ENCODE peak calls at places on chromosomes 3 and 15, in seven cellular contexts. One of them, this sample, is unnamed.
A peak's percentile ranks its signal among the peaks of the same experiment; 100 is the strongest.

GRCh38 chr3:32384938-32385337 is 6.7 kb upstream of the CMTM7 start:
- DNase-seq in activated T-cell treated with anti-CD3 and anti-CD28 coated beads for 1 hour: no peak
- DNase-seq in stimulated activated CD8-positive, alpha-beta memory T cell treated with anti-CD3 and anti-CD28 coated beads, Interleukin-7, amount 100 ng/mL, for 24 hours: no peak
- DNase-seq in A172: no peak
- DNase-seq in SW480: no peak
- DNase-seq in ELR: no peak
- DNase-seq in stimulated activated naive CD8-positive, alpha-beta T cell treated with anti-CD3 and anti-CD28 coated beads, Interleukin-15, Interleukin-2, amounts not matched to agents 100 U/mL and 50 U/mL, for 24 hours: no peak
- DNase-seq in this sample: no peak

GRCh38 chr15:81752149-81752942 is 293.5 kb downstream of the MEX3B start:
- DNase-seq in SW480: peak; percentile 46
- DNase-seq in ELR: no peak
- DNase-seq in A172: no peak
- DNase-seq in stimulated activated CD8-positive, alpha-beta memory T cell treated with anti-CD3 and anti-CD28 coated beads, Interleukin-7, amount 100 ng/mL, for 24 hours: no peak
- DNase-seq in activated T-cell treated with anti-CD3 and anti-CD28 coated beads for 1 hour: no peak
- DNase-seq in stimulated activated naive CD8-positive, alpha-beta T cell treated with anti-CD3 and anti-CD28 coated beads, Interleukin-15, Interleukin-2, amounts not matched to agents 100 U/mL and 50 U/mL, for 24 hours: no peak
- DNase-seq in this sample: no peak

GRCh38 chr15:29736745-29737023 is 85.6 kb downstream of the TJP1 start:
- DNase-seq in stimulated activated CD8-positive, alpha-beta memory T cell treated with anti-CD3 and anti-CD28 coated beads, Interleukin-7, amount 100 ng/mL, for 24 hours: no peak
- DNase-seq in A172: peak; percentile 90
- DNase-seq in stimulated activated naive CD8-positive, alpha-beta T cell treated with anti-CD3 and anti-CD28 coated beads, Interleukin-15, Interleukin-2, amounts not matched to agents 100 U/mL and 50 U/mL, for 24 hours: no peak
- DNase-seq in SW480: peak; percentile 96
- DNase-seq in ELR: peak; percentile 57
- DNase-seq in activated T-cell treated with anti-CD3 and anti-CD28 coated beads for 1 hour: no peak
- DNase-seq in this sample: no peak

GRCh38 chr3:16658004-16658932 is 53.0 kb upstream of the DAZL start:
- DNase-seq in activated T-cell treated with anti-CD3 and anti-CD28 coated beads for 1 hour: no peak
- DNase-seq in ELR: no peak
- DNase-seq in SW480: no peak
- DNase-seq in A172: no peak
- DNase-seq in stimulated activated naive CD8-positive, alpha-beta T cell treated with anti-CD3 and anti-CD28 coated beads, Interleukin-15, Interleukin-2, amounts not matched to agents 100 U/mL and 50 U/mL, for 24 hours: no peak
- DNase-seq in stimulated activated CD8-positive, alpha-beta memory T cell treated with anti-CD3 and anti-CD28 coated beads, Interleukin-7, amount 100 ng/mL, for 24 hours: no peak
- DNase-seq in this sample: no peak

GRCh38 chr3:128555098-128555825 is 62.3 kb upstream of the GATA2 start:
- DNase-seq in stimulated activated CD8-positive, alpha-beta memory T cell treated with anti-CD3 and anti-CD28 coated beads, Interleukin-7, amount 100 ng/mL, for 24 hours: no peak
- DNase-seq in activated T-cell treated with anti-CD3 and anti-CD28 coated beads for 1 hour: no peak
- DNase-seq in ELR: no peak
- DNase-seq in SW480: no peak
- DNase-seq in stimulated activated naive CD8-positive, alpha-beta T cell treated with anti-CD3 and anti-CD28 coated beads, Interleukin-15, Interleukin-2, amounts not matched to agents 100 U/mL and 50 U/mL, for 24 hours: no peak
- DNase-seq in A172: no peak
- DNase-seq in this sample: no peak

GRCh38 chr3:30004481-30004880 is 601.9 kb upstream of the TGFBR2 start:
- DNase-seq in stimulated activated CD8-positive, alpha-beta memory T cell treated with anti-CD3 and anti-CD28 coated beads, Interleukin-7, amount 100 ng/mL, for 24 hours: no peak
- DNase-seq in activated T-cell treated with anti-CD3 and anti-CD28 coated beads for 1 hour: no peak
- DNase-seq in stimulated activated naive CD8-positive, alpha-beta T cell treated with anti-CD3 and anti-CD28 coated beads, Interleukin-15, Interleukin-2, amounts not matched to agents 100 U/mL and 50 U/mL, for 24 hours: no peak
- DNase-seq in ELR: no peak
- DNase-seq in SW480: no peak
- DNase-seq in A172: no peak
- DNase-seq in this sample: no peak

GRCh38 chr3:187880438-187880837 is 135.2 kb upstream of the BCL6 start:
- DNase-seq in SW480: no peak
- DNase-seq in ELR: peak; percentile 39
- DNase-seq in stimulated activated naive CD8-positive, alpha-beta T cell treated with anti-CD3 and anti-CD28 coated beads, Interleukin-15, Interleukin-2, amounts not matched to agents 100 U/mL and 50 U/mL, for 24 hours: no peak
- DNase-seq in stimulated activated CD8-positive, alpha-beta memory T cell treated with anti-CD3 and anti-CD28 coated beads, Interleukin-7, amount 100 ng/mL, for 24 hours: no peak
- DNase-seq in A172: peak; percentile 28
- DNase-seq in activated T-cell treated with anti-CD3 and anti-CD28 coated beads for 1 hour: no peak
- DNase-seq in this sample: no peak

GRCh38 chr15:63772531-63772930 is 61.2 kb downstream of the HERC1 start:
- DNase-seq in stimulated activated CD8-positive, alpha-beta memory T cell treated with anti-CD3 and anti-CD28 coated beads, Interleukin-7, amount 100 ng/mL, for 24 hours: no peak
- DNase-seq in ELR: no peak
- DNase-seq in SW480: no peak
- DNase-seq in stimulated activated naive CD8-positive, alpha-beta T cell treated with anti-CD3 and anti-CD28 coated beads, Interleukin-15, Interleukin-2, amounts not matched to agents 100 U/mL and 50 U/mL, for 24 hours: no peak
- DNase-seq in A172: no peak
- DNase-seq in activated T-cell treated with anti-CD3 and anti-CD28 coated beads for 1 hour: no peak
- DNase-seq in this sample: no peak

GRCh38 chr3:12138044-12138443 is 20.7 kb downstream of the TIMP4 start:
- DNase-seq in stimulated activated naive CD8-positive, alpha-beta T cell treated with anti-CD3 and anti-CD28 coated beads, Interleukin-15, Interleukin-2, amounts not matched to agents 100 U/mL and 50 U/mL, for 24 hours: peak; percentile 25
- DNase-seq in A172: peak; percentile 51
- DNase-seq in stimulated activated CD8-positive, alpha-beta memory T cell treated with anti-CD3 and anti-CD28 coated beads, Interleukin-7, amount 100 ng/mL, for 24 hours: no peak
- DNase-seq in activated T-cell treated with anti-CD3 and anti-CD28 coated beads for 1 hour: no peak
- DNase-seq in SW480: no peak
- DNase-seq in ELR: peak; percentile 62
- DNase-seq in this sample: no peak

GRCh38 chr3:13335503-13335902 is 84.6 kb downstream of the NUP210 start:
- DNase-seq in activated T-cell treated with anti-CD3 and anti-CD28 coated beads for 1 hour: no peak
- DNase-seq in A172: no peak
- DNase-seq in stimulated activated CD8-positive, alpha-beta memory T cell treated with anti-CD3 and anti-CD28 coated beads, Interleukin-7, amount 100 ng/mL, for 24 hours: no peak
- DNase-seq in stimulated activated naive CD8-positive, alpha-beta T cell treated with anti-CD3 and anti-CD28 coated beads, Interleukin-15, Interleukin-2, amounts not matched to agents 100 U/mL and 50 U/mL, for 24 hours: no peak
- DNase-seq in ELR: no peak
- DNase-seq in SW480: no peak
- DNase-seq in this sample: no peak

GRCh38 chr3:88150771-88151170 is 1.0 kb downstream of the C3orf38 start:
- DNase-seq in stimulated activated CD8-positive, alpha-beta memory T cell treated with anti-CD3 and anti-CD28 coated beads, Interleukin-7, amount 100 ng/mL, for 24 hours: no peak
- DNase-seq in SW480: no peak
- DNase-seq in ELR: no peak
- DNase-seq in activated T-cell treated with anti-CD3 and anti-CD28 coated beads for 1 hour: no peak
- DNase-seq in A172: no peak
- DNase-seq in stimulated activated naive CD8-positive, alpha-beta T cell treated with anti-CD3 and anti-CD28 coated beads, Interleukin-15, Interleukin-2, amounts not matched to agents 100 U/mL and 50 U/mL, for 24 hours: no peak
- DNase-seq in this sample: no peak

GRCh38 chr3:195117978-195118581 is 152.9 kb downstream of the XXYLT1 start:
- DNase-seq in SW480: peak; percentile 85
- DNase-seq in stimulated activated naive CD8-positive, alpha-beta T cell treated with anti-CD3 and anti-CD28 coated beads, Interleukin-15, Interleukin-2, amounts not matched to agents 100 U/mL and 50 U/mL, for 24 hours: no peak
- DNase-seq in stimulated activated CD8-positive, alpha-beta memory T cell treated with anti-CD3 and anti-CD28 coated beads, Interleukin-7, amount 100 ng/mL, for 24 hours: no peak
- DNase-seq in ELR: peak; percentile 44
- DNase-seq in A172: peak; percentile 82
- DNase-seq in activated T-cell treated with anti-CD3 and anti-CD28 coated beads for 1 hour: no peak
- DNase-seq in this sample: no peak

GRCh38 chr3:165854696-165855095 is 17.5 kb upstream of the BCHE start:
- DNase-seq in activated T-cell treated with anti-CD3 and anti-CD28 coated beads for 1 hour: no peak
- DNase-seq in ELR: peak; percentile 49
- DNase-seq in stimulated activated naive CD8-positive, alpha-beta T cell treated with anti-CD3 and anti-CD28 coated beads, Interleukin-15, Interleukin-2, amounts not matched to agents 100 U/mL and 50 U/mL, for 24 hours: no peak
- DNase-seq in stimulated activated CD8-positive, alpha-beta memory T cell treated with anti-CD3 and anti-CD28 coated beads, Interleukin-7, amount 100 ng/mL, for 24 hours: no peak
- DNase-seq in A172: peak; percentile 33
- DNase-seq in SW480: peak; percentile 27
- DNase-seq in this sample: no peak

GRCh38 chr15:59722032-59722431 is 32.9 kb upstream of the BNIP2 start:
- DNase-seq in A172: no peak
- DNase-seq in SW480: no peak
- DNase-seq in stimulated activated CD8-positive, alpha-beta memory T cell treated with anti-CD3 and anti-CD28 coated beads, Interleukin-7, amount 100 ng/mL, for 24 hours: no peak
- DNase-seq in activated T-cell treated with anti-CD3 and anti-CD28 coated beads for 1 hour: no peak
- DNase-seq in ELR: no peak
- DNase-seq in stimulated activated naive CD8-positive, alpha-beta T cell treated with anti-CD3 and anti-CD28 coated beads, Interleukin-15, Interleukin-2, amounts not matched to agents 100 U/mL and 50 U/mL, for 24 hours: no peak
- DNase-seq in this sample: no peak

GRCh38 chr3:13254028-13254951 is 165.8 kb downstream of the NUP210 start:
- DNase-seq in activated T-cell treated with anti-CD3 and anti-CD28 coated beads for 1 hour: no peak
- DNase-seq in stimulated activated CD8-positive, alpha-beta memory T cell treated with anti-CD3 and anti-CD28 coated beads, Interleukin-7, amount 100 ng/mL, for 24 hours: no peak
- DNase-seq in ELR: no peak
- DNase-seq in SW480: no peak
- DNase-seq in A172: no peak
- DNase-seq in stimulated activated naive CD8-positive, alpha-beta T cell treated with anti-CD3 and anti-CD28 coated beads, Interleukin-15, Interleukin-2, amounts not matched to agents 100 U/mL and 50 U/mL, for 24 hours: no peak
- DNase-seq in this sample: no peak

GRCh38 chr3:182565916-182566524 is 227.3 kb upstream of the ATP11B start:
- DNase-seq in SW480: no peak
- DNase-seq in activated T-cell treated with anti-CD3 and anti-CD28 coated beads for 1 hour: no peak
- DNase-seq in A172: no peak
- DNase-seq in stimulated activated CD8-positive, alpha-beta memory T cell treated with anti-CD3 and anti-CD28 coated beads, Interleukin-7, amount 100 ng/mL, for 24 hours: no peak
- DNase-seq in stimulated activated naive CD8-positive, alpha-beta T cell treated with anti-CD3 and anti-CD28 coated beads, Interleukin-15, Interleukin-2, amounts not matched to agents 100 U/mL and 50 U/mL, for 24 hours: no peak
- DNase-seq in ELR: no peak
- DNase-seq in this sample: no peak

GRCh38 chr3:143562789-143563188 is 285.5 kb downstream of the SLC9A9 start:
- DNase-seq in SW480: no peak
- DNase-seq in activated T-cell treated with anti-CD3 and anti-CD28 coated beads for 1 hour: no peak
- DNase-seq in stimulated activated CD8-positive, alpha-beta memory T cell treated with anti-CD3 and anti-CD28 coated beads, Interleukin-7, amount 100 ng/mL, for 24 hours: no peak
- DNase-seq in stimulated activated naive CD8-positive, alpha-beta T cell treated with anti-CD3 and anti-CD28 coated beads, Interleukin-15, Interleukin-2, amounts not matched to agents 100 U/mL and 50 U/mL, for 24 hours: no peak
- DNase-seq in A172: no peak
- DNase-seq in ELR: no peak
- DNase-seq in this sample: no peak

GRCh38 chr3:107432646-107433045 is 55.4 kb downstream of the CCDC54 start:
- DNase-seq in stimulated activated naive CD8-positive, alpha-beta T cell treated with anti-CD3 and anti-CD28 coated beads, Interleukin-15, Interleukin-2, amounts not matched to agents 100 U/mL and 50 U/mL, for 24 hours: no peak
- DNase-seq in stimulated activated CD8-positive, alpha-beta memory T cell treated with anti-CD3 and anti-CD28 coated beads, Interleukin-7, amount 100 ng/mL, for 24 hours: no peak
- DNase-seq in ELR: peak; percentile 45
- DNase-seq in A172: peak; percentile 22
- DNase-seq in activated T-cell treated with anti-CD3 and anti-CD28 coated beads for 1 hour: no peak
- DNase-seq in SW480: peak; percentile 48
- DNase-seq in this sample: no peak

GRCh38 chr15:31803388-31803884 is 226.9 kb upstream of the CHRNA7 start:
- DNase-seq in ELR: no peak
- DNase-seq in activated T-cell treated with anti-CD3 and anti-CD28 coated beads for 1 hour: no peak
- DNase-seq in SW480: no peak
- DNase-seq in stimulated activated naive CD8-positive, alpha-beta T cell treated with anti-CD3 and anti-CD28 coated beads, Interleukin-15, Interleukin-2, amounts not matched to agents 100 U/mL and 50 U/mL, for 24 hours: peak; percentile 3
- DNase-seq in stimulated activated CD8-positive, alpha-beta memory T cell treated with anti-CD3 and anti-CD28 coated beads, Interleukin-7, amount 100 ng/mL, for 24 hours: no peak
- DNase-seq in A172: no peak
- DNase-seq in this sample: peak; percentile 14

GRCh38 chr3:122893282-122893681 is 98.4 kb downstream of the SLC49A4 start:
- DNase-seq in ELR: peak; percentile 33
- DNase-seq in stimulated activated CD8-positive, alpha-beta memory T cell treated with anti-CD3 and anti-CD28 coated beads, Interleukin-7, amount 100 ng/mL, for 24 hours: no peak
- DNase-seq in SW480: peak; percentile 80
- DNase-seq in stimulated activated naive CD8-positive, alpha-beta T cell treated with anti-CD3 and anti-CD28 coated beads, Interleukin-15, Interleukin-2, amounts not matched to agents 100 U/mL and 50 U/mL, for 24 hours: no peak
- DNase-seq in A172: peak; percentile 48
- DNase-seq in activated T-cell treated with anti-CD3 and anti-CD28 coated beads for 1 hour: no peak
- DNase-seq in this sample: peak; percentile 23

GRCh38 chr3:49173116-49173791 is 1.9 kb downstream of the KLHDC8B start:
- DNase-seq in ELR: no peak
- DNase-seq in SW480: no peak
- DNase-seq in stimulated activated naive CD8-positive, alpha-beta T cell treated with anti-CD3 and anti-CD28 coated beads, Interleukin-15, Interleukin-2, amounts not matched to agents 100 U/mL and 50 U/mL, for 24 hours: no peak
- DNase-seq in A172: no peak
- DNase-seq in stimulated activated CD8-positive, alpha-beta memory T cell treated with anti-CD3 and anti-CD28 coated beads, Interleukin-7, amount 100 ng/mL, for 24 hours: no peak
- DNase-seq in activated T-cell treated with anti-CD3 and anti-CD28 coated beads for 1 hour: no peak
- DNase-seq in this sample: no peak

GRCh38 chr3:174907628-174908407 is 48.7 kb downstream of the NAALADL2 start:
- DNase-seq in activated T-cell treated with anti-CD3 and anti-CD28 coated beads for 1 hour: no peak
- DNase-seq in ELR: no peak
- DNase-seq in stimulated activated CD8-positive, alpha-beta memory T cell treated with anti-CD3 and anti-CD28 coated beads, Interleukin-7, amount 100 ng/mL, for 24 hours: no peak
- DNase-seq in stimulated activated naive CD8-positive, alpha-beta T cell treated with anti-CD3 and anti-CD28 coated beads, Interleukin-15, Interleukin-2, amounts not matched to agents 100 U/mL and 50 U/mL, for 24 hours: no peak
- DNase-seq in A172: no peak
- DNase-seq in SW480: no peak
- DNase-seq in this sample: no peak

GRCh38 chr3:97882975-97883598 is 61.3 kb downstream of the CRYBG3 start:
- DNase-seq in A172: peak; percentile 63
- DNase-seq in ELR: peak; percentile 69
- DNase-seq in stimulated activated naive CD8-positive, alpha-beta T cell treated with anti-CD3 and anti-CD28 coated beads, Interleukin-15, Interleukin-2, amounts not matched to agents 100 U/mL and 50 U/mL, for 24 hours: no peak
- DNase-seq in stimulated activated CD8-positive, alpha-beta memory T cell treated with anti-CD3 and anti-CD28 coated beads, Interleukin-7, amount 100 ng/mL, for 24 hours: no peak
- DNase-seq in activated T-cell treated with anti-CD3 and anti-CD28 coated beads for 1 hour: no peak
- DNase-seq in SW480: no peak
- DNase-seq in this sample: no peak

This sample was measured in NK-92 treated with Interleukin-12 subunit alpha and Interleukin-12 subunit beta, amount 100 ng/mL, for 24 hours.